ENCODE peak calls at places on chromosomes 11 and 22, in nine cellular contexts. Y is transverse colon, M is adrenal gland, T is fibroblast of the aortic adventitia, A is cardiac fibroblast, K is GM12878, L is fibroblast of mammary gland, W is ovary, G is SJSA1. D is an unnamed sample.
A peak's percentile ranks its signal among the peaks of the same experiment; 100 is the strongest.

GRCh38 chr11:116733386-116733755 is 39.4 kb downstream of the BUD13 start:
- DNase-seq in G (no peak), W (no peak), K (no peak), T (no peak), A (no peak), L (no peak), M (no peak), Y (no peak), D (no peak)

GRCh38 chr22:27990451-27990840 is 71.4 kb upstream of the PITPNB start:
- DNase-seq in K (no peak), L (no peak), G (no peak), M (no peak), T (no peak), Y (no peak), A (no peak), W (no peak), D (no peak)

GRCh38 chr11:65530157-65530496 is 5.2 kb downstream of the SCYL1 start:
- DNase-seq in M (peak; percentile 33), W (no peak), G (no peak), T (no peak), Y (no peak), A (no peak), L (no peak), K (no peak), D (no peak)

GRCh38 chr11:112355726-112356125 is 95.1 kb upstream of the PLET1 start:
- DNase-seq in K (no peak), G (no peak), L (peak; percentile 25), Y (no peak), M (peak; percentile 84), W (peak; percentile 60), T (peak; percentile 27), A (peak; percentile 32), D (no peak)

GRCh38 chr22:46737976-46738641 is at the start of gene CERK:
- DNase-seq in L (peak; percentile 33), G (peak; percentile 36), K (no peak), T (peak; percentile 63), W (peak; percentile 85), M (peak; percentile 78), Y (peak; percentile 87), A (peak; percentile 64), D (peak; percentile 88)

GRCh38 chr22:26416670-26417270 is 12.3 kb upstream of the ASPHD2 start:
- DNase-seq in W (no peak), L (peak; percentile 63), T (peak; percentile 80), M (peak; percentile 41), A (peak; percentile 79), K (no peak), G (peak; percentile 56), Y (no peak), D (peak; percentile 12)

GRCh38 chr11:65883058-65883761 is 3.6 kb downstream of the CTSW start:
- DNase-seq in K (no peak), A (no peak), T (no peak), W (no peak), L (no peak), G (no peak), Y (peak; percentile 8), M (no peak), D (no peak)

GRCh38 chr22:19983701-19984100 is 32.9 kb downstream of the ARVCF start:
- DNase-seq in G (no peak), L (no peak), M (no peak), W (no peak), T (no peak), K (no peak), Y (no peak), A (no peak), D (no peak)

GRCh38 chr11:64559351-64560138 is 31.5 kb upstream of the SLC22A12 start:
- DNase-seq in A (no peak), K (no peak), M (no peak), G (no peak), L (no peak), T (no peak), W (no peak), Y (peak; percentile 6), D (no peak)

GRCh38 chr11:115425243-115425642 is 79.0 kb downstream of the CADM1 start:
- DNase-seq in T (no peak), M (no peak), Y (no peak), K (no peak), L (no peak), G (no peak), W (no peak), A (no peak), D (no peak)

GRCh38 chr11:119942583-119943338 is 195.2 kb downstream of the TRIM29 start:
- DNase-seq in W (no peak), T (peak; percentile 4), A (no peak), G (no peak), K (no peak), M (no peak), Y (no peak), L (peak; percentile 50), D (no peak)

GRCh38 chr11:14270690-14271542 is 88.1 kb downstream of the RRAS2 start:
- DNase-seq in K (peak; percentile 33), T (no peak), G (no peak), Y (no peak), M (no peak), A (no peak), W (no peak), L (no peak), D (no peak)

GRCh38 chr11:114398303-114398920 is 1.9 kb downstream of the C11orf71 start:
- DNase-seq in A (no peak), G (peak; percentile 37), L (no peak), M (no peak), T (no peak), K (no peak), Y (no peak), W (no peak), D (no peak)

GRCh38 chr22:45626198-45626651 is 45.4 kb upstream of the ATXN10 start:
- DNase-seq in L (no peak), A (no peak), K (no peak), G (no peak), T (no peak), M (no peak), Y (peak; percentile 80), W (no peak), D (peak; percentile 63)

GRCh38 chr22:48441553-48441850 is 1386.2 kb downstream of the BRD1 start:
- DNase-seq in L (no peak), M (no peak), G (no peak), W (no peak), T (no peak), K (no peak), A (no peak), Y (no peak), D (no peak)

GRCh38 chr22:17743661-17744411 is 30.4 kb downstream of the BID start:
- DNase-seq in T (no peak), M (no peak), Y (no peak), K (no peak), A (no peak), L (no peak), W (no peak), G (no peak), D (no peak)

GRCh38 chr11:639324-639977 is 2.4 kb downstream of the DRD4 start:
- DNase-seq in W (no peak), L (no peak), A (no peak), G (no peak), M (no peak), T (no peak), K (no peak), Y (no peak), D (no peak)

GRCh38 chr11:29024386-29024785 is 916.2 kb downstream of the METTL15 start:
- DNase-seq in T (no peak), Y (no peak), K (no peak), M (no peak), L (peak; percentile 11), A (peak; percentile 33), G (no peak), W (no peak), D (no peak)

DNA sequence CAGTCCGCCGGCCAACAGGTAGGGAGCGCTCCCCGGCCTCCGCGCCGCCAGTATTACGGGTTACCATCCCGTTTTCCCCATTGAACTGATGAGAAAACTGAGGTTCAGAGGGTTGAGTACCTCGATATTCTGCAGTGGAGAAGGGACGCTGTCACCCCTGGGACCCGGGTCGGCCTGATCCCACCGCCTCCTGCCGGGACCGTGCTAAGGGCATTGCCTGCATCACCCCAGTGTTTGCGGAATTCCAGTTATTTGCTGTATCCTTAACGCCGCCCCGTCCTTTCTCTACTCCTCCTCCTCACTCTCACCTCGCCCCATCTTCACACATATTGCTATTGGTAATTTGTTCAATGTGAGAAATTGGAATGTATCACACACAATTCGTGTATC is 370 bp upstream of the A4GALT start:
- DNase-seq in Y (no peak), T (peak; percentile 27), A (no peak), G (no peak), W (no peak), L (no peak), M (no peak), K (no peak), D (no peak)
- H3K4me3 ChIP-seq in Y (peak overlapping the region; percentile 64), T (peak overlapping the region; percentile 75), A (peak overlapping the region; percentile 52), G (peak overlapping the region; percentile 73), W (peak overlapping the region; percentile 73), L (peak overlapping the region; percentile 60), M (no peak overlapping the region), K (peak overlapping the region; percentile 76), D (no peak overlapping the region)

GRCh38 chr11:129331871-129332274 is 43.8 kb upstream of the BARX2 start:
- DNase-seq in Y (peak; percentile 88), A (peak; percentile 78), K (peak; percentile 11), G (peak; percentile 30), T (peak; percentile 71), M (peak; percentile 85), L (peak; percentile 78), W (peak; percentile 77), D (peak; percentile 93)
- H3K4me3 ChIP-seq in Y (no peak overlapping the region), A (no peak overlapping the region), K (no peak overlapping the region), G (no peak overlapping the region), T (no peak overlapping the region), M (no peak overlapping the region), L (no peak overlapping the region), W (no peak overlapping the region), D (no peak overlapping the region)

DNA sequence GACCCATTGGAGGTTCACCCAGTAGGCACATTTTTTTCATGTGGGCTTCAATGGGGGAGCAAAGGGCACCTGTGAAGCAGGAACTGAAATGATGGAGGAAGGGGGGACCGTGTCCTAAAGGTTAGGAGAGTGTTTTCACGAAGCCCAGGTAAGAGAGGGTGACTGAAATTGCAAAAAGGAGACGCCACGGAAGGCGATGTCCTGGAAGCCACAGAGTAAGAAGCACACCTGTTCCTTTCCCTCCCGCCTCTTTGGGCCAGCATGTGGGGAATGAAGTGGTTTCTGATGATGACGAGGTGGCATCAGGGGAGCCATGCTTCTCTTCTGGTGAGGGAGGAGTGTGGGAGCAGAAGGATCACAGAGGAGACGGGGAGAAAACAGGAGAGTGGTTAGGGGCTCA is 37.0 kb upstream of the MICAL2 start:
- DNase-seq in Y (no peak), T (no peak), G (no peak), L (no peak), W (no peak), M (no peak), K (no peak), A (no peak), D (no peak)
- H3K4me3 ChIP-seq in Y (no peak overlapping the region), T (no peak overlapping the region), G (no peak overlapping the region), L (no peak overlapping the region), W (no peak overlapping the region), M (no peak overlapping the region), K (no peak overlapping the region), A (no peak overlapping the region), D (no peak overlapping the region)

DNA sequence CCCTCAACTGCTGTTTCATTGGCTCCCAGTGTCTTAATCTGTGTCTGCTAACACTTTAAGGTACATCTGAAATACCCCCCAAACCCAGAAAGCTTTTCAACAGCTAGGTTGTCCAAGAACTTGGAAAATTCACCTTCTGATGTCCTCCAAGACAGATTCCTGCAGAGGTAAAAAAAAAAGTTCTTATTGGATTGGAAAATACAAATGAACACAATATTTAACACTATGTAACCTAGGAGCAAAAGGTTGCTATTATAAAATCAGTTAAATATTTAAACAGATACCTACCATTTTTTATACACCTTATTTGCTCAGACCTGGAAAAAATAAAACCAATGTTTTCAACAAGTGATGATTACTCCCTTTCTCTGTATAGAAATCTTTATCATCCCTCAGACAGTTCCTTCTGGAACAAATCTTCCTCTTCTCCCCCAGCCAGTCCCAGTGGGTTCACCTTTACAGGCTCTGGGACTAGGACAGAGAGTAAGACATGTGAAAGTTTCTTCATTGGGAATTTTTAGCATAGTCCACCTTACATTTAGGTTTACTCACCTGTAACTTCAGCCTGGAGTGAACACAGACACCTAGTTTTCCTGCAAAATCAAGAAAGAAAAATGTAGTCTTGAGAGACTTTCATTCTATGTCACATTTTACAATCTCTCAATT is 13.3 kb upstream of the WDR74 start:
- DNase-seq in T (no peak), A (no peak), Y (no peak), W (no peak), L (no peak), G (no peak), M (no peak), K (no peak), D (no peak)
- H3K4me3 ChIP-seq in T (no peak overlapping the region), A (no peak overlapping the region), Y (no peak overlapping the region), W (no peak overlapping the region), L (peak overlapping the region; percentile 71), G (no peak overlapping the region), M (no peak overlapping the region), K (peak overlapping the region; percentile 91), D (no peak overlapping the region)

D was measured in body of pancreas.